ENCODE peak calls at places on chromosomes 16 and 17, in eight cellular contexts. K is A549, O is HCT116, P is esophagus muscularis mucosa, F is gastrocnemius medialis, U is uterus, Q is right lobe of liver, Y is tibial nerve. A is an unnamed sample.

GRCh38 chr16:77409311-77409710 is 25.5 kb downstream of the ADAMTS18 start:
- DNase-seq in U (no peak), K (no peak), Q (no peak), O (no peak), Y (no peak), P (peak), F (no peak), A (no peak)

GRCh38 chr16:19851476-19851875 is 33.2 kb downstream of the GPRC5B start:
- DNase-seq in P (no peak), K (no peak), Q (no peak), U (no peak), Y (no peak), O (no peak), F (no peak), A (no peak)

GRCh38 chr17:34024303-34025178 is 230.5 kb upstream of the CCL2 start:
- DNase-seq in Q (no peak), P (peak), K (no peak), O (no peak), F (no peak), Y (no peak), U (no peak), A (no peak)

GRCh38 chr16:9500872-9501271 is 409.4 kb downstream of the HAPSTR1 start:
- DNase-seq in O (no peak), F (no peak), Y (no peak), Q (no peak), K (no peak), P (no peak), U (no peak), A (no peak)

GRCh38 chr17:65109990-65110680 is 27.0 kb upstream of the RGS9 start:
- DNase-seq in K (no peak), Y (no peak), F (no peak), U (no peak), Q (no peak), O (no peak), P (no peak), A (no peak)

GRCh38 chr17:66420961-66421371 is 118.6 kb downstream of the PRKCA start:
- DNase-seq in Y (no peak), P (no peak), Q (no peak), K (peak), O (no peak), U (peak), F (no peak), A (no peak)

GRCh38 chr17:64386412-64387144 is 4.1 kb downstream of the PECAM1 start:
- DNase-seq in Y (no peak), F (no peak), Q (peak), O (no peak), P (no peak), K (no peak), U (no peak), A (no peak)

GRCh38 chr16:66275795-66276428 is 90.6 kb upstream of the CDH5 start:
- DNase-seq in U (no peak), K (peak), O (peak), Y (peak), F (no peak), Q (no peak), P (no peak), A (no peak)

GRCh38 chr16:16027728-16028310 is 78.4 kb downstream of the ABCC1 start:
- DNase-seq in O (no peak), U (no peak), Q (no peak), Y (no peak), F (peak), K (no peak), P (no peak), A (no peak)

GRCh38 chr17:72422505-72423285 is 301.9 kb downstream of the SOX9 start:
- DNase-seq in Y (no peak), O (peak), K (peak), F (peak), U (no peak), Q (no peak), P (no peak), A (peak)

GRCh38 chr17:75637561-75637960 is 4.3 kb downstream of the SMIM5 start:
- DNase-seq in U (no peak), K (no peak), Q (no peak), P (no peak), O (no peak), Y (no peak), F (no peak), A (no peak)

GRCh38 chr17:30716461-30717289 is 107.8 kb downstream of the CRLF3 start:
- DNase-seq in F (no peak), Q (peak), K (peak), U (no peak), O (no peak), Y (no peak), P (no peak), A (no peak)

GRCh38 chr16:75225678-75226515 is 7.1 kb downstream of the CTRB1 start:
- DNase-seq in K (no peak), U (peak), P (no peak), Y (no peak), O (no peak), F (no peak), Q (no peak), A (no peak)

GRCh38 chr16:75224683-75225082 is 5.9 kb downstream of the CTRB1 start:
- DNase-seq in F (no peak), Y (no peak), P (no peak), K (no peak), Q (peak), O (no peak), U (peak), A (no peak)

GRCh38 chr16:75222271-75222783 is 3.5 kb downstream of the CTRB1 start:
- DNase-seq in O (no peak), Y (no peak), P (no peak), F (no peak), K (no peak), Q (no peak), U (peak), A (no peak)

GRCh38 chr16:75225092-75225491 is 6.3 kb downstream of the CTRB1 start:
- DNase-seq in K (no peak), U (peak), Q (no peak), O (no peak), F (no peak), P (no peak), Y (no peak), A (no peak)

DNA sequence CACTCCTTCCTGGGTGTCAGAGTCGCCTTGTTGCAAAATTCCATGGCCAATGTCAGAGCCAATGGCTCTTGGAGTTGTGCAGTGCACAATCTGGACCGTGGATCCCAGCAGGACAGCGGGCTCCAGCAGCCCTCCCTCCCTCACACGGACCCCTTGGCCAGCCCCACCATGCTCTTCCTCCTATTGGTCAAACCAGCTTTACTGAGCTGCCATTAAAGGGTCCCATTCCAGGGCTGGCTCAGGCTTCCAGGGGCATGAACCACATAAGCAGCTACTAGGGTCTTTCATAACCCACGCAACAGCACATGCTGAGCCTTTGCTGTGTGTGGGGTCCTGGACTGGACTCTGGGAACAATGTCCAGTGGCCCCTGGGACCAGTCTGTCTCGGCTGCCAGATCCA is 5.5 kb downstream of the CTRB1 start:
- DNase-seq in U (no peak), K (no peak), Y (no peak), F (no peak), O (no peak), P (no peak), Q (no peak), A (no peak)
- TF ChIP-seq POLR2A in U (no peak), K (no peak), Y (no peak), F (no peak), O (no peak), P (no peak), Q (no peak), A (no peak)

GRCh38 chr16:57233944-57234706 is 10.9 kb upstream of the ARL2BP start:
- DNase-seq in P (no peak), Y (no peak), U (no peak), F (no peak), O (no peak), K (no peak), Q (no peak), A (no peak)
- TF ChIP-seq POLR2A in P (no peak), Y (no peak), U (no peak), F (no peak), O (no peak), K (no peak), Q (no peak), A (no peak)

GRCh38 chr17:21007646-21008045 is 35.2 kb downstream of the USP22 start:
- DNase-seq in Q (no peak), K (no peak), O (no peak), F (no peak), Y (no peak), P (no peak), U (no peak), A (no peak)

GRCh38 chr17:21005367-21005766 is 37.4 kb downstream of the USP22 start:
- DNase-seq in Q (no peak), F (no peak), K (no peak), U (no peak), P (no peak), Y (no peak), O (no peak), A (no peak)

GRCh38 chr17:21004016-21004930 is 38.5 kb downstream of the USP22 start:
- DNase-seq in Q (no peak), Y (no peak), F (no peak), U (no peak), P (no peak), K (no peak), O (no peak), A (no peak)

GRCh38 chr17:21003007-21003621 is 39.7 kb downstream of the USP22 start:
- DNase-seq in U (no peak), Q (no peak), P (no peak), O (no peak), Y (no peak), F (no peak), K (no peak), A (no peak)

GRCh38 chr17:21005803-21006202 is 37.0 kb downstream of the USP22 start:
- DNase-seq in Y (no peak), P (no peak), O (no peak), K (no peak), F (no peak), Q (no peak), U (no peak), A (no peak)
- TF ChIP-seq POLR2A in Y (no peak), P (no peak), O (no peak), K (no peak), F (no peak), Q (no peak), U (no peak), A (no peak)

GRCh38 chr16:29995911-29996772 is at the start of gene INO80E:
- DNase-seq in U (peak), K (peak), Y (peak), Q (peak), O (peak), F (peak), P (peak), A (peak)
- TF ChIP-seq POLR2A in U (peak), K (peak), Y (peak), Q (peak), O (peak), F (peak), P (peak), A (peak)

GRCh38 chr17:77424585-77425344 is 284.0 kb downstream of the SEC14L1 start:
- DNase-seq in Q (peak), U (peak), Y (peak), P (peak), F (peak), K (peak), O (no peak), A (no peak)
- TF ChIP-seq POLR2A in Q (no peak), U (no peak), Y (no peak), P (no peak), F (no peak), K (no peak), O (no peak), A (no peak)

DNA sequence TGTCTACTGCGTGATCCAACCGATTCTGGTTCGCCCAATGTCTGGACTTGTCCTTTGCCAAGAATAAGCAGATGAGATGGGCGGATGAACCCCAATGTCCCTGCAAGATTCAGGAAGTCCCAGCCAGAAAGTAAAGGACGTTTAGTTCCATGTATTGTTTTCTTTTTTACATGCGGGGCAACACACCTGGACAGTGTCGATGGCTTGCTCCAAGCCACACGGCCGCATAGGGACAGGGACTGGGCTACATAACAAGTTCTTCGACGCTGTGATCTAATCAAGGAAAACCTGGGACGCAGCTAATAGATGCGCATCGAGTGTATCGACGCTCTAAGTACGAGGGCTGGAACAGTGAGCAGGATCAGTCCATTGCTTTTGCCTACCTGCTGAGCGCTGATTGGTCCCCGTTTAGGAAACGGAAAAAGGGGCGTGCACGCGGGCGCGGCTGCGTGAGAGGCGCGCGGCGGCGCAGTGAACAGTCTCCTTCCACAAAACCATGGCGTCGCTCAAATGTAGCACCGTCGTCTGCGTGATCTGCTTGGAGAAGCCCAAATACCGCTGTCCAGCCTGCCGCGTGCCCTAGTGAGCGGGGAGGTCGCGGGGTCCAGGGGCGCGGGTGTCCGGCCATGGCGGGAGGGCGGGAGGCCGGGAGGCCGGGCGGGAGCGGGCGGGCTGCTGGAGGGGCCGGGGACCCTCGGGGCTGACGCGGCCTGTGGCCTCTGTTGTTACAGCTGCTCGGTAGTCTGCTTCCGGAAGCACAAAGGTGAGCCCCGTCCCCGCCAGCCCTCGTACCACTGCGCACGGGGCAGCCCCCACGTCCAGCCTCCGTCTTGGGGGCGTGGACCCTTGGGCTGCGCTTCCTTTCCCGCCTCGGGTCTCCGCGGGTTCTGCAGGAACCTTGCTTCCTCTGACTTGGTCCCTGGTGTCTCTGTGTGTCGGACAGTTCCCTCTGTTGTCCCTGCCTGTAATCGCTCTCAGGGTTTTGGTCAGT is at the start of gene ZNHIT3:
- DNase-seq in U (peak), P (peak), Q (peak), O (peak), F (peak), Y (peak), K (peak), A (peak)
- TF ChIP-seq POLR2A in U (peak), P (no peak), Q (peak), O (peak), F (peak), Y (peak), K (peak), A (peak)

DNA sequence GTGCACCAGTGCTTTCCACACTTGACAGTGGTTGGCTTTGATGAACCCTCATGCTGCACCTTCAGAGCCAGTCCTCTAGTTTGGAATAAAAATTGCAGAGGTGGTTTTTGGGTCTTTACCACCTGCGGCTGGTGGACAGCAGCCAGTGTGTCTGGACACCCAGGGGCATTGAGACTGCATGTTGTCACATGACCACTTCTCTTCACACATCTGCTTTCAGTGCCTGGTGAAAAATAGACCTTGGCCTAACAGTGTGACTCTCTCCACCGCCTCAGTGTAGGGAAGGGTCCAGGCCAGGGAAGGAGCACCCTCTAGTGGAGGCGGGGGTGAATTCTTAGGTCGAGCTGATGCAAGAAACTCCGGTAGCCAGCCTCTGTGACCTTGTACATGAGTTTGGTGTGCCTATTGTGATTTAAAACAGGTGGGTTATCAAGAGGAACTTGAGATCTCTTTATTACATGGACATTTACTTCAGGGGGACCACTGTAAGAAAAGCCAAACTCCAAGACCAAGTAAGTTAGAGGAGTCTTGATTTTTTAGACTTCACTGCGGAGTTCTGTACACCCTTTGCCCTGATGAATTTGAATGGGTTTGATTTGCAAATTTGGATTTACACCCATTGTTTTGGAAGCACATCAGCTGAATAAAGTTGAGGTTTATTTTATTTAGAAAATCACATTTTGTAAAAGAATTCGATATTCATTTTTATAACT is 17.9 kb downstream of the GOSR2 start:
- DNase-seq in P (no peak), O (peak), Q (peak), Y (peak), U (peak), F (peak), K (peak), A (peak)
- TF ChIP-seq POLR2A in P (no peak), O (no peak), Q (no peak), Y (no peak), U (no peak), F (no peak), K (no peak), A (no peak)

GRCh38 chr16:1610841-1611653 is 825 bp downstream of the IFT140 start:
- DNase-seq in Y (no peak), P (no peak), Q (no peak), F (no peak), O (no peak), U (no peak), K (no peak), A (no peak)
- TF ChIP-seq POLR2A in Y (no peak), P (no peak), Q (no peak), F (no peak), O (no peak), U (peak), K (peak), A (no peak)